ENCODE peak calls at places on chromosomes 2 and 18, in six cellular contexts. I, R, C, D, Z and K are unnamed samples.
A peak's percentile ranks its signal among the peaks of the same experiment; 100 is the strongest.

GRCh38 chr2:104849618-104850097 is 4.3 kb upstream of the POU3F3 start:
- DNase-seq in Z (peak; percentile 74), I (no peak), R (peak; percentile 45), D (no peak), C (peak; percentile 63), K (peak; percentile 29)

GRCh38 chr2:185638771-185639170 is 99.8 kb upstream of the FSIP2 start:
- DNase-seq in R (no peak), C (no peak), D (no peak), Z (no peak), I (no peak), K (no peak)

GRCh38 chr2:108910541-108911396 is 78.3 kb downstream of the EDAR start:
- DNase-seq in Z (no peak), D (no peak), R (no peak), I (no peak), C (peak; percentile 20), K (no peak)

GRCh38 chr2:144454466-144455287 is 65.2 kb downstream of the ZEB2 start:
- DNase-seq in I (no peak), D (no peak), C (no peak), R (peak; percentile 29), Z (peak; percentile 12), K (no peak)

GRCh38 chr2:112646791-112647720 is 1.3 kb downstream of the SLC20A1 start:
- DNase-seq in Z (peak; percentile 22), I (no peak), C (no peak), R (no peak), D (no peak), K (peak; percentile 36)

GRCh38 chr18:41378628-41379027 is 576.4 kb upstream of the PIK3C3 start:
- DNase-seq in D (no peak), C (no peak), R (peak; percentile 70), I (peak; percentile 15), Z (peak; percentile 19), K (peak; percentile 59)

GRCh38 chr2:84801816-84802215 is 79.1 kb downstream of the TRABD2A start:
- DNase-seq in D (no peak), C (no peak), R (peak; percentile 4), I (no peak), Z (no peak), K (no peak)

GRCh38 chr2:28134857-28135256 is 244.3 kb downstream of the BABAM2 start:
- DNase-seq in D (no peak), I (no peak), C (no peak), Z (no peak), R (no peak), K (no peak)

GRCh38 chr2:98556634-98557033 is 51.7 kb downstream of the COA5 start:
- DNase-seq in Z (no peak), C (no peak), I (no peak), D (no peak), R (no peak), K (no peak)

GRCh38 chr2:42147641-42148274 is 21.4 kb upstream of the EML4 start:
- DNase-seq in R (peak; percentile 56), I (no peak), Z (peak; percentile 94), D (no peak), C (no peak), K (peak; percentile 71)

GRCh38 chr18:76589309-76589708 is 94.3 kb upstream of the ZNF516 start:
- DNase-seq in Z (no peak), I (no peak), R (no peak), C (no peak), D (no peak), K (no peak)

GRCh38 chr2:101446869-101447268 is 28.0 kb downstream of the RFX8 start:
- DNase-seq in R (peak; percentile 93), Z (peak; percentile 28), I (no peak), C (no peak), D (no peak), K (no peak)

GRCh38 chr18:37266290-37266689 is 299.3 kb downstream of the CELF4 start:
- DNase-seq in I (no peak), Z (no peak), D (no peak), C (no peak), R (no peak), K (no peak)

GRCh38 chr2:166464187-166464586 is 29.9 kb downstream of the SCN7A start:
- DNase-seq in Z (no peak), I (no peak), R (peak; percentile 44), C (no peak), D (no peak), K (no peak)

GRCh38 chr2:120470041-120470716 is 124.2 kb downstream of the INHBB start:
- DNase-seq in I (no peak), R (peak; percentile 96), C (no peak), Z (peak; percentile 94), D (no peak), K (peak; percentile 96)

GRCh38 chr2:71919701-71920100 is 228.0 kb downstream of the CYP26B1 start:
- DNase-seq in R (peak; percentile 40), I (no peak), D (no peak), Z (no peak), C (no peak), K (no peak)

GRCh38 chr2:105239924-105240323 is 1.6 kb upstream of the GPR45 start:
- DNase-seq in I (no peak), R (peak; percentile 94), D (no peak), C (no peak), Z (peak; percentile 72), K (peak; percentile 83)

GRCh38 chr2:38444247-38444646 is 67.2 kb upstream of the ATL2 start:
- DNase-seq in I (no peak), C (peak; percentile 68), R (peak; percentile 43), D (peak; percentile 64), Z (peak; percentile 10), K (peak; percentile 56)

GRCh38 chr2:214839464-214839863 is 30.0 kb upstream of the BARD1 start:
- DNase-seq in D (no peak), I (no peak), C (no peak), Z (no peak), R (no peak), K (no peak)

GRCh38 chr2:102486941-102487702 is 14.1 kb downstream of the SLC9A4 start:
- DNase-seq in I (no peak), C (no peak), R (no peak), Z (no peak), D (no peak), K (no peak)

GRCh38 chr2:163987175-163987574 is 251.4 kb upstream of the FIGN start:
- DNase-seq in C (no peak), I (no peak), Z (no peak), R (no peak), D (no peak), K (no peak)

GRCh38 chr18:33826151-33826550 is 248.1 kb downstream of the ASXL3 start:
- DNase-seq in Z (no peak), D (no peak), R (no peak), I (no peak), C (no peak), K (no peak)

GRCh38 chr2:176187306-176188217 is 906 bp upstream of the HOXD1 start:
- DNase-seq in C (peak; percentile 44), R (no peak), I (no peak), Z (peak; percentile 22), D (no peak), K (no peak)

GRCh38 chr2:112588611-112589045 is 4.2 kb downstream of the CHCHD5 start:
- DNase-seq in Z (no peak), I (no peak), R (no peak), C (no peak), D (no peak), K (no peak)

GRCh38 chr2:175282300-175282699 is 100.8 kb upstream of the ATP5MC3 start:
- DNase-seq in I (no peak), C (no peak), Z (peak; percentile 54), R (peak; percentile 28), D (no peak), K (peak; percentile 46)

GRCh38 chr18:36901277-36901701 is 72.4 kb downstream of the KIAA1328 start:
- DNase-seq in I (no peak), Z (no peak), R (peak; percentile 24), D (no peak), C (no peak), K (no peak)

GRCh38 chr2:157304811-157305712 is 20.6 kb downstream of the ERMN start:
- DNase-seq in C (no peak), D (no peak), I (no peak), Z (peak; percentile 25), R (peak; percentile 49), K (peak; percentile 56)

GRCh38 chr2:239193426-239193825 is 207.4 kb downstream of the HDAC4 start:
- DNase-seq in D (no peak), Z (no peak), R (no peak), I (no peak), C (peak; percentile 18), K (no peak)

DNA sequence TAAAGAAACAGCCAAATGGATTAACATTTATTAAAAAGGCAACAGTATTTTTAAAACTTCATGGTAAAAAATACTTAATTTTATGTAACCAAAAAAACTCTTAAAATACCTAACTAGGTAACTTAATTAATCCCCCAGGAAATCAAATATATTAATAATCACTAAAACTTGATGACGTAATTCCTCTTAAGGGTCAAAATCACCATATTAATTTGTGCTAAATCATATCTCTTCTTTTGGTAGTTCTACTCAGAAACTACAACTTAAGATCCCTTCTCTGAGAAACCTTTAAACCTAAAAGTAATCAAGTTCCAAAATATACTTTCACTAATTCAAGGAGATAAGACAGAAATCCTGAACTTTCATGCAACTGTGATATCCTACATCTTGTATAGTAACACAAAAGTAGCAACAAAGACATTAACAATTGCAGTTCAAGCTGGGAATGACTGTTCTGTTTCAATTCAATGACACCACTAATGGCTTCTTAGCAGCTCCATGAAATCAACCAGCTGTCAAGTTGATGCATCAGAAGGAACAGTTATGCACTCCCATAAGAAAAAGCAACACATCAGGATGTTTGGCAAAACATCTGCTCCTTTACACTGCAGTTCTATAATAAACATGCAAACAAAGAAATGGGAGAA is 4.0 kb downstream of the BAZ2B start:
- DNase-seq in Z (no peak), D (no peak), I (peak; percentile 41), C (no peak), R (peak; percentile 31), K (peak; percentile 68)
- H3K14ac ChIP-seq in Z (no peak overlapping the region), D (no peak overlapping the region), I (no peak overlapping the region), C (no peak overlapping the region), R (no peak overlapping the region), K (no peak overlapping the region)

GRCh38 chr2:40348665-40349064 is 103.2 kb downstream of the SLC8A1 start:
- DNase-seq in D (no peak), R (peak; percentile 88), Z (no peak), C (no peak), I (no peak), K (peak; percentile 75)
- H3K4me1 ChIP-seq in D (no peaks in the 10 kb centered on the region), R (peaks cover 30% of the 10 kb centered on the region), Z (peaks cover 11% of the 10 kb centered on the region), C (no peaks in the 10 kb centered on the region), I (no peaks in the 10 kb centered on the region), K (peaks cover 9% of the 10 kb centered on the region)

GRCh38 chr2:21034156-21034971 is 9.5 kb downstream of the APOB start:
- DNase-seq in C (no peak), I (no peak), R (no peak), D (no peak), Z (no peak), K (no peak)
- H3K14ac ChIP-seq in C (no peak overlapping the region), I (no peak overlapping the region), R (no peak overlapping the region), D (no peak overlapping the region), Z (no peak overlapping the region), K (no peak overlapping the region)

DNA sequence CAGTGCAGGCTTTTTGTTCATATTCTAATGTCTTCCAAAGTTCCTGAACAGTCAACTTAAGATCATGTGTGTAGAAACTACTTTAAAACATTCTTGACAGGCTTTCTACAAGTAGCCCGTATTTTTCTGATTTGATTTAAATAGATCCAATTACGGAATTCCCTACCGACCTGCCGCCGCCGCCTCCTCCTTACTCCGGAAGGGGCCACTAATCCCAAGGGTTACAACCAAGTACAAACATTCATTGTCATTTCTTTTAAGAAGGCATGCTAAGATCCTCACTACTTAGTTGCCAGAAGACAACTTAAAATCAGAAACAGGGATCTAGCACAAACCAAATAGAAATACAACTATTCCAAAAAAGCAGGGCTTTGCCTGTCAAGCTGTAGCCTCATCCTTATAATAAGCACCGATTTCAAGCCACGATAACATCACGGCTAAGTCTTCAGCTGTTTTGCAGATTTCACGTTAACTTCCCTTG is 775 bp downstream of the WDR33 start:
- DNase-seq in D (no peak), I (peak; percentile 15), Z (peak; percentile 61), C (no peak), R (peak; percentile 28), K (peak; percentile 54)
- H3K4me1 ChIP-seq in D (peaks cover 9% of the 10 kb centered on the region), I (peaks cover 1% of the 10 kb centered on the region), Z (peaks cover 7% of the 10 kb centered on the region), C (no peaks in the 10 kb centered on the region), R (no peaks in the 10 kb centered on the region), K (peaks cover 10% of the 10 kb centered on the region)